ENCODE peak calls at places on chromosome 15, in eight cellular contexts. C, G, U, Q, E, I, Y and M are unnamed samples.

GRCh38 chr15:31342781-31343626 is 16.4 kb downstream of the KLF13 start:
- DNase-seq in C (no peak), G (no peak), U (no peak), Q (no peak), E (no peak), I (no peak), Y (no peak), M (no peak)

GRCh38 chr15:63079938-63080626 is 37.5 kb downstream of the TPM1 start:
- DNase-seq in C (no peak), G (no peak), U (peak; percentile 61), Q (no peak), E (no peak), I (no peak), Y (no peak), M (no peak)

GRCh38 chr15:45476395-45476794 is 46.2 kb downstream of the SLC30A4 start:
- DNase-seq in C (no peak), G (no peak), U (no peak), Q (no peak), E (no peak), I (no peak), Y (no peak), M (no peak)

GRCh38 chr15:77803487-77803886 is 170.8 kb upstream of the LINGO1 start:
- DNase-seq in C (no peak), G (no peak), U (no peak), Q (no peak), E (no peak), I (no peak), Y (no peak), M (no peak)

GRCh38 chr15:68930268-68931022 is at the start of gene SPESP1:
- DNase-seq in C (no peak), G (peak; percentile 60), U (peak; percentile 85), Q (no peak), E (no peak), I (peak; percentile 19), Y (peak; percentile 7), M (peak; percentile 80)

GRCh38 chr15:54604963-54605362 is 591.8 kb downstream of the RSL24D1 start:
- DNase-seq in C (no peak), G (no peak), U (no peak), Q (no peak), E (no peak), I (no peak), Y (no peak), M (no peak)

GRCh38 chr15:79849789-79850188 is 47.0 kb downstream of the MTHFS start:
- DNase-seq in C (peak; percentile 55), G (no peak), U (no peak), Q (no peak), E (peak; percentile 24), I (peak; percentile 5), Y (no peak), M (peak; percentile 69)

GRCh38 chr15:87887177-87887576 is 369.4 kb downstream of the NTRK3 start:
- DNase-seq in C (no peak), G (no peak), U (no peak), Q (no peak), E (no peak), I (no peak), Y (no peak), M (no peak)

GRCh38 chr15:41860049-41860828 is 21.6 kb downstream of the PLA2G4B start:
- DNase-seq in C (no peak), G (no peak), U (no peak), Q (no peak), E (no peak), I (no peak), Y (no peak), M (no peak)

GRCh38 chr15:22979699-22980188 is 424 bp downstream of the CYFIP1 start:
- DNase-seq in C (no peak), G (peak; percentile 6), U (peak; percentile 44), Q (peak; percentile 55), E (no peak), I (no peak), Y (no peak), M (no peak)

GRCh38 chr15:33179874-33180273 is 14.6 kb downstream of the FMN1 start:
- DNase-seq in C (no peak), G (no peak), U (no peak), Q (no peak), E (no peak), I (no peak), Y (no peak), M (no peak)

GRCh38 chr15:66131200-66131599 is 122.3 kb downstream of the MEGF11 start:
- DNase-seq in C (no peak), G (no peak), U (no peak), Q (no peak), E (no peak), I (no peak), Y (no peak), M (no peak)

GRCh38 chr15:50017522-50017921 is 101.5 kb downstream of the ATP8B4 start:
- DNase-seq in C (no peak), G (no peak), U (no peak), Q (no peak), E (no peak), I (peak; percentile 23), Y (no peak), M (no peak)

GRCh38 chr15:99504823-99505551 is 60.8 kb upstream of the MEF2A start:
- DNase-seq in C (no peak), G (peak; percentile 36), U (no peak), Q (peak; percentile 49), E (no peak), I (no peak), Y (no peak), M (no peak)

GRCh38 chr15:88609344-88609743 is 11.8 kb upstream of the AEN start:
- DNase-seq in C (no peak), G (no peak), U (no peak), Q (no peak), E (no peak), I (no peak), Y (no peak), M (no peak)

GRCh38 chr15:83365370-83365938 is 81.0 kb upstream of the BNC1 start:
- DNase-seq in C (peak; percentile 41), G (peak; percentile 16), U (no peak), Q (no peak), E (no peak), I (peak; percentile 72), Y (no peak), M (peak; percentile 43)